ENCODE peak calls at places on chromosomes 5 and 9, in eight cellular contexts. One of them, this sample, is unnamed.

GRCh38 chr9:106983346-106983745 is 120.4 kb downstream of the ZNF462 start:
- DNase-seq in breast epithelium: no peak
- DNase-seq in lower leg skin: no peak
- DNase-seq in astrocyte: no peak
- DNase-seq in AG10803: no peak
- DNase-seq in HL-60: no peak
- DNase-seq in LNCaP clone FGC: no peak
- DNase-seq in fibroblast of lung: no peak
- DNase-seq in this sample: no peak

GRCh38 chr9:124399323-124399962 is 15.8 kb downstream of the PSMB7 start:
- DNase-seq in AG10803: peak; percentile 75
- DNase-seq in lower leg skin: no peak
- DNase-seq in LNCaP clone FGC: no peak
- DNase-seq in astrocyte: peak; percentile 70
- DNase-seq in fibroblast of lung: peak; percentile 75
- DNase-seq in HL-60: no peak
- DNase-seq in breast epithelium: peak; percentile 34
- DNase-seq in this sample: peak; percentile 39

GRCh38 chr9:114344692-114345091 is 15.0 kb downstream of the ORM2 start:
- DNase-seq in AG10803: no peak
- DNase-seq in HL-60: no peak
- DNase-seq in astrocyte: no peak
- DNase-seq in lower leg skin: no peak
- DNase-seq in fibroblast of lung: no peak
- DNase-seq in breast epithelium: no peak
- DNase-seq in LNCaP clone FGC: no peak
- DNase-seq in this sample: no peak

GRCh38 chr5:111079846-111080245 is 8.3 kb downstream of the TSLP start:
- DNase-seq in fibroblast of lung: no peak
- DNase-seq in breast epithelium: no peak
- DNase-seq in lower leg skin: no peak
- DNase-seq in astrocyte: no peak
- DNase-seq in AG10803: no peak
- DNase-seq in HL-60: no peak
- DNase-seq in LNCaP clone FGC: no peak
- DNase-seq in this sample: no peak

GRCh38 chr5:87127956-87128687 is 139.6 kb upstream of the RASA1 start:
- DNase-seq in fibroblast of lung: peak; percentile 56
- DNase-seq in lower leg skin: no peak
- DNase-seq in astrocyte: peak; percentile 36
- DNase-seq in HL-60: no peak
- DNase-seq in breast epithelium: no peak
- DNase-seq in LNCaP clone FGC: no peak
- DNase-seq in AG10803: peak; percentile 40
- DNase-seq in this sample: no peak

GRCh38 chr9:133382507-133383141 is 6.5 kb downstream of the STKLD1 start:
- DNase-seq in HL-60: no peak
- DNase-seq in lower leg skin: no peak
- DNase-seq in LNCaP clone FGC: no peak
- DNase-seq in breast epithelium: no peak
- DNase-seq in fibroblast of lung: no peak
- DNase-seq in AG10803: no peak
- DNase-seq in astrocyte: no peak
- DNase-seq in this sample: no peak

GRCh38 chr9:38622083-38622674 is 1.8 kb upstream of the ANKRD18A start:
- DNase-seq in AG10803: no peak
- DNase-seq in HL-60: no peak
- DNase-seq in LNCaP clone FGC: no peak
- DNase-seq in breast epithelium: no peak
- DNase-seq in lower leg skin: no peak
- DNase-seq in astrocyte: no peak
- DNase-seq in fibroblast of lung: no peak
- DNase-seq in this sample: no peak

GRCh38 chr9:96246267-96246671 is 55.7 kb downstream of the HSD17B3 start:
- DNase-seq in fibroblast of lung: no peak
- DNase-seq in breast epithelium: no peak
- DNase-seq in HL-60: no peak
- DNase-seq in lower leg skin: no peak
- DNase-seq in LNCaP clone FGC: no peak
- DNase-seq in AG10803: no peak
- DNase-seq in astrocyte: no peak
- DNase-seq in this sample: no peak

GRCh38 chr5:76325326-76325725 is 77.8 kb upstream of the IQGAP2 start:
- DNase-seq in LNCaP clone FGC: no peak
- DNase-seq in AG10803: no peak
- DNase-seq in astrocyte: no peak
- DNase-seq in lower leg skin: no peak
- DNase-seq in breast epithelium: no peak
- DNase-seq in fibroblast of lung: no peak
- DNase-seq in HL-60: no peak
- DNase-seq in this sample: no peak

GRCh38 chr5:156584856-156585255 is 257.9 kb downstream of the SGCD start:
- DNase-seq in astrocyte: no peak
- DNase-seq in lower leg skin: no peak
- DNase-seq in breast epithelium: no peak
- DNase-seq in LNCaP clone FGC: peak; percentile 71
- DNase-seq in fibroblast of lung: no peak
- DNase-seq in HL-60: no peak
- DNase-seq in AG10803: peak; percentile 49
- DNase-seq in this sample: no peak

GRCh38 chr9:93090091-93090655 is 5.8 kb upstream of the CARD19 start:
- DNase-seq in AG10803: no peak
- DNase-seq in fibroblast of lung: no peak
- DNase-seq in LNCaP clone FGC: no peak
- DNase-seq in breast epithelium: no peak
- DNase-seq in astrocyte: no peak
- DNase-seq in HL-60: no peak
- DNase-seq in lower leg skin: peak; percentile 36
- DNase-seq in this sample: no peak

GRCh38 chr9:129930743-129931142 is 95.5 kb downstream of the USP20 start:
- DNase-seq in astrocyte: no peak
- DNase-seq in AG10803: peak; percentile 31
- DNase-seq in LNCaP clone FGC: no peak
- DNase-seq in breast epithelium: no peak
- DNase-seq in fibroblast of lung: no peak
- DNase-seq in HL-60: no peak
- DNase-seq in lower leg skin: no peak
- DNase-seq in this sample: no peak

GRCh38 chr9:86958203-86958602 is 10.9 kb upstream of the GAS1 start:
- DNase-seq in LNCaP clone FGC: no peak
- DNase-seq in breast epithelium: no peak
- DNase-seq in HL-60: no peak
- DNase-seq in astrocyte: no peak
- DNase-seq in fibroblast of lung: no peak
- DNase-seq in AG10803: no peak
- DNase-seq in lower leg skin: no peak
- DNase-seq in this sample: no peak

GRCh38 chr5:10624679-10625078 is 60.8 kb downstream of the ANKRD33B start:
- DNase-seq in lower leg skin: no peak
- DNase-seq in fibroblast of lung: no peak
- DNase-seq in AG10803: no peak
- DNase-seq in breast epithelium: no peak
- DNase-seq in HL-60: no peak
- DNase-seq in LNCaP clone FGC: no peak
- DNase-seq in astrocyte: no peak
- DNase-seq in this sample: no peak

GRCh38 chr9:97480174-97480573 is 21.3 kb upstream of the TMOD1 start:
- DNase-seq in HL-60: no peak
- DNase-seq in AG10803: peak; percentile 22
- DNase-seq in lower leg skin: no peak
- DNase-seq in breast epithelium: no peak
- DNase-seq in astrocyte: no peak
- DNase-seq in fibroblast of lung: no peak
- DNase-seq in LNCaP clone FGC: no peak
- DNase-seq in this sample: no peak

GRCh38 chr5:176537608-176538504 is 654 bp upstream of the RNF44 start:
- DNase-seq in HL-60: peak; percentile 100
- DNase-seq in LNCaP clone FGC: peak; percentile 98
- DNase-seq in astrocyte: peak; percentile 99
- DNase-seq in AG10803: peak; percentile 99
- DNase-seq in lower leg skin: peak; percentile 100
- DNase-seq in breast epithelium: peak; percentile 100
- DNase-seq in fibroblast of lung: peak; percentile 100
- DNase-seq in this sample: peak; percentile 100
- H3K4me3 ChIP-seq in HL-60: peak overlapping the region; percentile 68
- H3K4me3 ChIP-seq in LNCaP clone FGC: peak overlapping the region; percentile 93
- H3K4me3 ChIP-seq in astrocyte: peak overlapping the region; percentile 88
- H3K4me3 ChIP-seq in AG10803: peak overlapping the region; percentile 82
- H3K4me3 ChIP-seq in lower leg skin: peak overlapping the region; percentile 84
- H3K4me3 ChIP-seq in breast epithelium: peak overlapping the region; percentile 92
- H3K4me3 ChIP-seq in fibroblast of lung: peak overlapping the region; percentile 91
- H3K4me3 ChIP-seq in this sample: peak overlapping the region; percentile 99

GRCh38 chr9:6646028-6646636 is 603 bp upstream of the GLDC start:
- DNase-seq in HL-60: no peak
- DNase-seq in fibroblast of lung: no peak
- DNase-seq in LNCaP clone FGC: no peak
- DNase-seq in astrocyte: no peak
- DNase-seq in lower leg skin: no peak
- DNase-seq in breast epithelium: no peak
- DNase-seq in AG10803: no peak
- DNase-seq in this sample: no peak
- H3K4me3 ChIP-seq in HL-60: no peak overlapping the region
- H3K4me3 ChIP-seq in fibroblast of lung: peak overlapping the region; percentile 49
- H3K4me3 ChIP-seq in LNCaP clone FGC: peak overlapping the region; percentile 74
- H3K4me3 ChIP-seq in astrocyte: peak overlapping the region; percentile 51
- H3K4me3 ChIP-seq in lower leg skin: no peak overlapping the region
- H3K4me3 ChIP-seq in breast epithelium: peak overlapping the region; percentile 49
- H3K4me3 ChIP-seq in AG10803: no peak overlapping the region
- H3K4me3 ChIP-seq in this sample: peak overlapping the region; percentile 27

DNA sequence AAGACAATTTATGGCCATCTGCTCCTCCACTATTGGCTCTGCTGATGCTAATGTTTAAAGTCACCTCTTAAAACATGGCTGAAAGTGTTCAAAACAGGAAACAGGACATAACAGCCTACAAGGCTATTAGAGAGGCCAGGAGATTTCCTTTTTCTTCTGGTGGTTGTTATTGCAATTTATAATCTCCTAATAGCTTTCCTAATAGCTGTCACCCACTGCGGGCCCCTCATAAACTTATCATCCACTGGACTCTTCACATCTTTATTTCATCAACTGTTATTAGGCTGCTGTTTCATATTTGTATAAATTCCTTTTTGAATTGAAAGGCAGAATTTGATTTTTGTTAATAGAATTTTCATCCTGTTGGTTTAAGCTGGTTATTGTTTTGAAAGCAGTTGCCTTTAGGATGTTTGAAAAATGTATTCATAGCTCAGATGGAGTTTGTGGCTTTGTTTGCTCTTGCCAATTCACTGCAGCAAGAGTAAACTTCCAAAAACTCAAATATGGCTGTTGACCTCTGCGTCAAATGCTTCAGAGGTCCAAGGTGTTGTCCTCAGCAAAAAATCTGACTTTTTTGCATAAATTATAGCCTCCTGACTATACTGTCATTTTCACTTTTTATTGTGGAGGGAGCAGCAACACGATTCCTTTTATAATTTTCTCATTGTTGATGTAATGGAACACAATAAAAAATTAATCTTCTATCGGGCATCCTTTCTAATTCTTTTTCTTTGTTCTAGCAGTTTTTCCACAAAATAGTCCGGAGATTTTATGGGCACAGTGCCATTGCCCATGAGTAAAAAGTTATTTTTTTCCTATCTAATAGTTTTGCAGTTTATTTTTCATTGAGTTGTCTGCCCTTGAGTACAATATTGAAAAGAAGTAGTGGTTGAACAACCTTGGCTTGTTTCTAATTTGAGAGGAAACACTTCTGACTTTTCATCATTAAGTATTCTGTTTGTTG is 69.3 kb downstream of the MAT2B start:
- DNase-seq in fibroblast of lung: no peak
- DNase-seq in lower leg skin: no peak
- DNase-seq in AG10803: no peak
- DNase-seq in LNCaP clone FGC: no peak
- DNase-seq in HL-60: no peak
- DNase-seq in breast epithelium: no peak
- DNase-seq in astrocyte: no peak
- DNase-seq in this sample: peak; percentile 42
- H3K4me3 ChIP-seq in fibroblast of lung: no peak overlapping the region
- H3K4me3 ChIP-seq in lower leg skin: no peak overlapping the region
- H3K4me3 ChIP-seq in AG10803: no peak overlapping the region
- H3K4me3 ChIP-seq in LNCaP clone FGC: no peak overlapping the region
- H3K4me3 ChIP-seq in HL-60: no peak overlapping the region
- H3K4me3 ChIP-seq in breast epithelium: no peak overlapping the region
- H3K4me3 ChIP-seq in astrocyte: no peak overlapping the region
- H3K4me3 ChIP-seq in this sample: no peak overlapping the region

GRCh38 chr5:1883925-1884637 is 1.4 kb upstream of the IRX4 start:
- DNase-seq in breast epithelium: no peak
- DNase-seq in AG10803: no peak
- DNase-seq in fibroblast of lung: no peak
- DNase-seq in astrocyte: no peak
- DNase-seq in LNCaP clone FGC: no peak
- DNase-seq in HL-60: no peak
- DNase-seq in lower leg skin: no peak
- DNase-seq in this sample: no peak

GRCh38 chr5:1881731-1882336 is 891 bp downstream of the IRX4 start:
- DNase-seq in lower leg skin: no peak
- DNase-seq in HL-60: no peak
- DNase-seq in LNCaP clone FGC: no peak
- DNase-seq in astrocyte: no peak
- DNase-seq in AG10803: no peak
- DNase-seq in breast epithelium: no peak
- DNase-seq in fibroblast of lung: no peak
- DNase-seq in this sample: no peak

GRCh38 chr5:1884638-1885475 is 2.1 kb upstream of the IRX4 start:
- DNase-seq in astrocyte: no peak
- DNase-seq in HL-60: no peak
- DNase-seq in breast epithelium: no peak
- DNase-seq in AG10803: no peak
- DNase-seq in LNCaP clone FGC: no peak
- DNase-seq in lower leg skin: no peak
- DNase-seq in fibroblast of lung: no peak
- DNase-seq in this sample: no peak

GRCh38 chr5:1882337-1883119 is at the start of gene IRX4:
- DNase-seq in lower leg skin: no peak
- DNase-seq in astrocyte: peak; percentile 3
- DNase-seq in fibroblast of lung: peak; percentile 17
- DNase-seq in HL-60: no peak
- DNase-seq in breast epithelium: no peak
- DNase-seq in LNCaP clone FGC: peak; percentile 41
- DNase-seq in AG10803: no peak
- DNase-seq in this sample: peak; percentile 25

DNA sequence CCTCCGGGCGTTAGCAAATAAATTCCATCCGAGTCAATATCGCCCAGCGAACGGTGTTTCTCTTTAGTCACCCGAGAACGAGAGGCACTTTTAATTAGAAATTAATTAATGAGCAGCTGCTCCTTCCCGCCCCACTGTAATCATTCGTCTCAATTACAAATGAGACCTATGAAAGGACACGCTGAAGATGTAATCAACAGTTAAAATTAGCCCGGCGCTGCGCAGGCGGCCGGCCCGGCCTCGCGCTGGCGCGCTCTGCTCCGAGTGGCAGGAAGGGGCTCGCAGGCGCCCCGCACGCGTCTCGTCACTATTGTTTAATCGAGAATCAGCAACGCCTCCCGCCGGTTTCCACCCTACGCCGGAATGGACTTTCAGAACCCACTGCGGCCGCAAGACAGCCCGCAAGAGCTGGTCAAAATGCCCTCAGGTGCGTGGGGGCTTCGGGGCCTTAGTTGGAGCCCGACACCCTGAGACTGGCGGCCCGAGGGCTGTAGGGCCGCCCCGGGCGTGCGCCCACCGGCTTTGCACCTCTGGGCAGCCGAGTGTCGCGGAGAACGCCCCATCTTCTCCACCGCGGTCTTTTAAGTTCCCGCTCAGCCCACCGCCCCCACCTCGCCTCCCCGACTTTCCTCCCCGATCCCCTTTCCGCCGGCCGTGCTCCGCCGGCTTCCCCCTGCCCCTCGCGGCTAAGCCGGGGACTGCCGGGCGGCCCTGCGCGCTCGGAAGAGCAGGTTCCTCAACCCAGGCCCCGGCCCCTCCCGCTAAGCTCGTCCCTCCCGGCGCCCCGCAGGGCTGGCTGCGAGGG is 597 bp upstream of the IRX4 start:
- DNase-seq in breast epithelium: no peak
- DNase-seq in AG10803: no peak
- DNase-seq in HL-60: no peak
- DNase-seq in fibroblast of lung: no peak
- DNase-seq in lower leg skin: no peak
- DNase-seq in astrocyte: no peak
- DNase-seq in LNCaP clone FGC: no peak
- DNase-seq in this sample: no peak
- H3K4me3 ChIP-seq in breast epithelium: peak overlapping the region; percentile 58
- H3K4me3 ChIP-seq in AG10803: no peak overlapping the region
- H3K4me3 ChIP-seq in HL-60: no peak overlapping the region
- H3K4me3 ChIP-seq in fibroblast of lung: peak overlapping the region; percentile 10
- H3K4me3 ChIP-seq in lower leg skin: no peak overlapping the region
- H3K4me3 ChIP-seq in astrocyte: no peak overlapping the region
- H3K4me3 ChIP-seq in LNCaP clone FGC: peak overlapping the region; percentile 75
- H3K4me3 ChIP-seq in this sample: no peak overlapping the region